ENCODE peak calls at places on chromosomes 4 and X, in eight cellular contexts. One of them, this sample, is unnamed.

GRCh38 chrX:148874621-148875020 is 374.2 kb downstream of the AFF2 start:
- DNase-seq in cardiac fibroblast: peak; percentile 59
- DNase-seq in Calu3: no peak
- DNase-seq in tibial artery: no peak
- DNase-seq in BE2C: no peak
- DNase-seq in astrocyte of the spinal cord: peak; percentile 60
- DNase-seq in HCT116: no peak
- DNase-seq in K562: no peak
- DNase-seq in this sample: no peak

GRCh38 chr4:169420291-169420690 is 149.5 kb upstream of the SH3RF1 start:
- DNase-seq in cardiac fibroblast: no peak
- DNase-seq in Calu3: no peak
- DNase-seq in tibial artery: no peak
- DNase-seq in BE2C: no peak
- DNase-seq in astrocyte of the spinal cord: no peak
- DNase-seq in HCT116: no peak
- DNase-seq in K562: no peak
- DNase-seq in this sample: no peak

GRCh38 chr4:94634266-94634665 is 123.5 kb upstream of the BMPR1B start:
- DNase-seq in cardiac fibroblast: peak; percentile 35
- DNase-seq in Calu3: no peak
- DNase-seq in tibial artery: no peak
- DNase-seq in BE2C: no peak
- DNase-seq in astrocyte of the spinal cord: peak; percentile 30
- DNase-seq in HCT116: no peak
- DNase-seq in K562: no peak
- DNase-seq in this sample: no peak

GRCh38 chr4:168691621-168692376 is 194.9 kb downstream of the PALLD start:
- DNase-seq in cardiac fibroblast: no peak
- DNase-seq in Calu3: no peak
- DNase-seq in tibial artery: no peak
- DNase-seq in BE2C: no peak
- DNase-seq in astrocyte of the spinal cord: no peak
- DNase-seq in HCT116: no peak
- DNase-seq in K562: no peak
- DNase-seq in this sample: no peak

GRCh38 chr4:100042235-100042634 is 92.2 kb upstream of the H2AZ1 start:
- DNase-seq in cardiac fibroblast: peak; percentile 27
- DNase-seq in Calu3: peak; percentile 37
- DNase-seq in tibial artery: no peak
- DNase-seq in BE2C: no peak
- DNase-seq in astrocyte of the spinal cord: no peak
- DNase-seq in HCT116: no peak
- DNase-seq in K562: no peak
- DNase-seq in this sample: no peak

GRCh38 chr4:41359069-41359769 is 102.5 kb downstream of the UCHL1 start:
- DNase-seq in cardiac fibroblast: no peak
- DNase-seq in Calu3: peak; percentile 23
- DNase-seq in tibial artery: no peak
- DNase-seq in BE2C: peak; percentile 84
- DNase-seq in astrocyte of the spinal cord: no peak
- DNase-seq in HCT116: no peak
- DNase-seq in K562: no peak
- DNase-seq in this sample: no peak

GRCh38 chrX:48468247-48468671 is 1.8 kb downstream of the SLC38A5 start:
- DNase-seq in cardiac fibroblast: no peak
- DNase-seq in Calu3: no peak
- DNase-seq in tibial artery: no peak
- DNase-seq in BE2C: no peak
- DNase-seq in astrocyte of the spinal cord: no peak
- DNase-seq in HCT116: no peak
- DNase-seq in K562: peak; percentile 83
- DNase-seq in this sample: no peak

GRCh38 chrX:72111011-72111708 is 20.6 kb downstream of the RTL5 start:
- DNase-seq in cardiac fibroblast: no peak
- DNase-seq in Calu3: no peak
- DNase-seq in tibial artery: no peak
- DNase-seq in BE2C: no peak
- DNase-seq in astrocyte of the spinal cord: no peak
- DNase-seq in HCT116: no peak
- DNase-seq in K562: no peak
- DNase-seq in this sample: no peak

GRCh38 chr4:147117400-147117799 is 171.7 kb upstream of the TTC29 start:
- DNase-seq in cardiac fibroblast: no peak
- DNase-seq in Calu3: no peak
- DNase-seq in tibial artery: no peak
- DNase-seq in BE2C: peak; percentile 22
- DNase-seq in astrocyte of the spinal cord: no peak
- DNase-seq in HCT116: no peak
- DNase-seq in K562: no peak
- DNase-seq in this sample: no peak

GRCh38 chrX:1493317-1493856 is 40.7 kb upstream of the ASMTL start:
- DNase-seq in cardiac fibroblast: no peak
- DNase-seq in Calu3: no peak
- DNase-seq in tibial artery: no peak
- DNase-seq in BE2C: no peak
- DNase-seq in astrocyte of the spinal cord: no peak
- DNase-seq in HCT116: no peak
- DNase-seq in K562: no peak
- DNase-seq in this sample: no peak

GRCh38 chrX:68487924-68488323 is 10.9 kb upstream of the YIPF6 start:
- DNase-seq in cardiac fibroblast: no peak
- DNase-seq in Calu3: no peak
- DNase-seq in tibial artery: no peak
- DNase-seq in BE2C: no peak
- DNase-seq in astrocyte of the spinal cord: no peak
- DNase-seq in HCT116: no peak
- DNase-seq in K562: no peak
- DNase-seq in this sample: no peak

GRCh38 chr4:6641164-6641970 is 882 bp downstream of the MRFAP1 start:
- DNase-seq in cardiac fibroblast: peak; percentile 59
- DNase-seq in Calu3: peak; percentile 26
- DNase-seq in tibial artery: peak; percentile 42
- DNase-seq in BE2C: peak; percentile 39
- DNase-seq in astrocyte of the spinal cord: peak; percentile 37
- DNase-seq in HCT116: no peak
- DNase-seq in K562: peak; percentile 55
- DNase-seq in this sample: no peak

GRCh38 chrX:64229145-64229544 is 1.3 kb downstream of the ASB12 start:
- DNase-seq in cardiac fibroblast: no peak
- DNase-seq in Calu3: no peak
- DNase-seq in tibial artery: no peak
- DNase-seq in BE2C: no peak
- DNase-seq in astrocyte of the spinal cord: no peak
- DNase-seq in HCT116: no peak
- DNase-seq in K562: no peak
- DNase-seq in this sample: no peak
- TF ChIP-seq CTCF in cardiac fibroblast: no peak
- TF ChIP-seq CTCF in Calu3: no peak
- TF ChIP-seq CTCF in tibial artery: no peak
- TF ChIP-seq CTCF in BE2C: no peak
- TF ChIP-seq CTCF in astrocyte of the spinal cord: no peak
- TF ChIP-seq CTCF in HCT116: no peak
- TF ChIP-seq CTCF in K562: no peak
- TF ChIP-seq CTCF in this sample: no peak

GRCh38 chr4:118350961-118351360 is 1.8 kb downstream of the PRSS12 start:
- DNase-seq in cardiac fibroblast: no peak
- DNase-seq in Calu3: no peak
- DNase-seq in tibial artery: no peak
- DNase-seq in BE2C: no peak
- DNase-seq in astrocyte of the spinal cord: no peak
- DNase-seq in HCT116: no peak
- DNase-seq in K562: no peak
- DNase-seq in this sample: no peak
- TF ChIP-seq CTCF in cardiac fibroblast: no peak
- TF ChIP-seq CTCF in Calu3: no peak
- TF ChIP-seq CTCF in tibial artery: no peak
- TF ChIP-seq CTCF in BE2C: no peak
- TF ChIP-seq CTCF in astrocyte of the spinal cord: no peak
- TF ChIP-seq CTCF in HCT116: no peak
- TF ChIP-seq CTCF in K562: no peak
- TF ChIP-seq CTCF in this sample: no peak

DNA sequence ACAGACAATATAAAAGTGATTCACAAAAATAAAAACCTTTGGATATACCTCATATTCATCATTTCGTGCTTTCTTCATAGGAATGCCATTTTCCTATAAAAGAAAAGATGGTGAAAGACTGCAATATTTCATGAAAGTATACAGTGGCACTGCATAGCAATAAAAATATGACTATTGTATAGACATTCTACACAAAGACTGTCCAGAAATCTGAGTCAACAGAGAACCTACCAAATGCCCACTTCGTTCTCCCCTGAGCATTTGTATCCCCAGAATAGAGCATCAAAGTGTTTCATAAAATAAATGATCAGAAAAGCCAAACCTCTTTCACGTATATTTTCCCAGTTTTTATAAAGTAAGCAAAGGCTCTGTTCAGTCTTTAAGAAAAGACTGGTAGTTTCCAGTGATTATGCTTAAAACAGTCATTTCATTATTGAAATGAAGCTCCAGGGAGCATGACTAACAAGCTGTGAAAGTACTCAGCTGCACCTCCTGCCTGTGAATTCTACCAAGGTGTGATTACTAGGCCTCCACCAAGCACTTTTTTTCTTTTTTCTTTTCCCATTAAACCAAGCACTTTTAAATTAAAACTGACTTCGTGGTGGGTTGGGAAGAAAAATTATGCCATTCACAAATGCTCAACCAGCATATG is 20.2 kb downstream of the PPA2 start:
- DNase-seq in cardiac fibroblast: no peak
- DNase-seq in Calu3: no peak
- DNase-seq in tibial artery: no peak
- DNase-seq in BE2C: no peak
- DNase-seq in astrocyte of the spinal cord: no peak
- DNase-seq in HCT116: no peak
- DNase-seq in K562: no peak
- DNase-seq in this sample: no peak
- TF ChIP-seq CTCF in cardiac fibroblast: no peak
- TF ChIP-seq CTCF in Calu3: no peak
- TF ChIP-seq CTCF in tibial artery: no peak
- TF ChIP-seq CTCF in BE2C: no peak
- TF ChIP-seq CTCF in astrocyte of the spinal cord: no peak
- TF ChIP-seq CTCF in HCT116: no peak
- TF ChIP-seq CTCF in K562: no peak
- TF ChIP-seq CTCF in this sample: no peak

DNA sequence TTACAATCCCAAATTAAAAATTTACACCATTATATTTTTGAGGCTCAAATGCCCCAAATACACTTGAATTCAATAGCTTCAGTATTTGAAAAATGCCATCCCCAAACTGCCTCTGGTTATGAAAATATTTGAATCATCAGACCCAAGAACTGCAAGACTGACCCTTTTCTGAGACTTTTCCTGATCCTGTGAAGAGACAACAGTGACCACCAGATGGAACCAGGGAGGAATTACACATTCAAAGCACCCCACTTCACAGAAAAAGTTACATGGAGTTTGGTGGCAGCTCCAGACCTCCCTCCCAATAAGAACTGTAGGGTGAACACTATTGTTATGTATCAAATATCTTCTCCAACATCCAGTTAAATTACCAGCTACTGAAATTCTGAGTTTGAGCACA is 44.0 kb upstream of the SCD5 start:
- DNase-seq in cardiac fibroblast: peak; percentile 39
- DNase-seq in Calu3: no peak
- DNase-seq in tibial artery: no peak
- DNase-seq in BE2C: no peak
- DNase-seq in astrocyte of the spinal cord: no peak
- DNase-seq in HCT116: no peak
- DNase-seq in K562: peak; percentile 13
- DNase-seq in this sample: no peak
- TF ChIP-seq CTCF in cardiac fibroblast: peak; percentile 45
- TF ChIP-seq CTCF in Calu3: no peak
- TF ChIP-seq CTCF in tibial artery: no peak
- TF ChIP-seq CTCF in BE2C: peak; percentile 48
- TF ChIP-seq CTCF in astrocyte of the spinal cord: peak; percentile 41
- TF ChIP-seq CTCF in HCT116: peak; percentile 51
- TF ChIP-seq CTCF in K562: peak; percentile 37
- TF ChIP-seq CTCF in this sample: peak; percentile 24

GRCh38 chrX:154135458-154136229 is 8.4 kb upstream of the OPN1LW start:
- DNase-seq in cardiac fibroblast: no peak
- DNase-seq in Calu3: no peak
- DNase-seq in tibial artery: no peak
- DNase-seq in BE2C: no peak
- DNase-seq in astrocyte of the spinal cord: no peak
- DNase-seq in HCT116: no peak
- DNase-seq in K562: no peak
- DNase-seq in this sample: no peak
- TF ChIP-seq CTCF in cardiac fibroblast: no peak
- TF ChIP-seq CTCF in Calu3: no peak
- TF ChIP-seq CTCF in tibial artery: no peak
- TF ChIP-seq CTCF in BE2C: no peak
- TF ChIP-seq CTCF in astrocyte of the spinal cord: no peak
- TF ChIP-seq CTCF in HCT116: no peak
- TF ChIP-seq CTCF in K562: no peak
- TF ChIP-seq CTCF in this sample: no peak

GRCh38 chr4:184474261-184475095 is at the start of gene IRF2:
- DNase-seq in cardiac fibroblast: peak; percentile 98
- DNase-seq in Calu3: peak; percentile 92
- DNase-seq in tibial artery: peak; percentile 97
- DNase-seq in BE2C: peak; percentile 97
- DNase-seq in astrocyte of the spinal cord: peak; percentile 99
- DNase-seq in HCT116: peak; percentile 71
- DNase-seq in K562: peak; percentile 97
- DNase-seq in this sample: peak; percentile 98
- TF ChIP-seq CTCF in cardiac fibroblast: no peak
- TF ChIP-seq CTCF in Calu3: no peak
- TF ChIP-seq CTCF in tibial artery: peak; percentile 17
- TF ChIP-seq CTCF in BE2C: no peak
- TF ChIP-seq CTCF in astrocyte of the spinal cord: no peak
- TF ChIP-seq CTCF in HCT116: no peak
- TF ChIP-seq CTCF in K562: peak; percentile 5
- TF ChIP-seq CTCF in this sample: no peak